ENCODE peak calls at places on chromosomes 1 and 21, in ten cellular contexts. E, B, D, H, K, J, Q, C, N and Z are unnamed samples.
A peak's percentile ranks its signal among the peaks of the same experiment; 100 is the strongest.

GRCh38 chr21:44601596-44602473 is 1.4 kb downstream of the KRTAP10-7 start:
- DNase-seq in E (no peak), B (no peak), D (no peak), H (no peak), K (no peak), J (no peak), Q (no peak), C (no peak), N (no peak), Z (no peak)

GRCh38 chr1:71919812-71920509 is 362.4 kb downstream of the NEGR1 start:
- DNase-seq in E (no peak), B (no peak), D (no peak), H (no peak), K (no peak), J (no peak), Q (no peak), C (no peak), N (no peak), Z (no peak)

GRCh38 chr1:101316276-101316675 is 79.5 kb downstream of the S1PR1 start:
- DNase-seq in E (no peak), B (no peak), D (no peak), H (no peak), K (no peak), J (no peak), Q (no peak), C (no peak), N (no peak), Z (no peak)

GRCh38 chr1:240399381-240399780 is 212.6 kb downstream of the GREM2 start:
- DNase-seq in E (no peak), B (no peak), D (no peak), H (peak; percentile 53), K (peak; percentile 96), J (no peak), Q (no peak), C (peak; percentile 60), N (peak; percentile 99), Z (no peak)

GRCh38 chr1:92262516-92262915 is 36.3 kb downstream of the GLMN start:
- DNase-seq in E (no peak), B (no peak), D (no peak), H (no peak), K (no peak), J (no peak), Q (no peak), C (no peak), N (no peak), Z (no peak)

GRCh38 chr1:240351690-240352089 is 260.0 kb downstream of the FMN2 start:
- DNase-seq in E (no peak), B (no peak), D (no peak), H (no peak), K (peak; percentile 36), J (no peak), Q (no peak), C (no peak), N (no peak), Z (no peak)

GRCh38 chr21:44755227-44755626 is 43.9 kb upstream of the TSPEAR start:
- DNase-seq in E (no peak), B (no peak), D (peak; percentile 5), H (no peak), K (no peak), J (no peak), Q (no peak), C (no peak), N (no peak), Z (no peak)

GRCh38 chr1:213266983-213267772 is 216.1 kb downstream of the RPS6KC1 start:
- DNase-seq in E (no peak), B (no peak), D (no peak), H (no peak), K (no peak), J (no peak), Q (no peak), C (no peak), N (peak; percentile 31), Z (no peak)

GRCh38 chr1:151822404-151822803 is 9.2 kb downstream of the RORC start:
- DNase-seq in E (no peak), B (no peak), D (no peak), H (no peak), K (no peak), J (no peak), Q (peak; percentile 75), C (no peak), N (no peak), Z (no peak)

GRCh38 chr1:218813247-218813646 is 360.4 kb upstream of the LYPLAL1 start:
- DNase-seq in E (no peak), B (no peak), D (no peak), H (peak; percentile 69), K (peak; percentile 29), J (no peak), Q (no peak), C (no peak), N (peak; percentile 84), Z (peak; percentile 38)

GRCh38 chr1:218812360-218812759 is 361.3 kb upstream of the LYPLAL1 start:
- DNase-seq in E (no peak), B (no peak), D (no peak), H (no peak), K (no peak), J (no peak), Q (no peak), C (no peak), N (no peak), Z (no peak)

GRCh38 chr1:218811497-218811896 is 362.2 kb upstream of the LYPLAL1 start:
- DNase-seq in E (no peak), B (no peak), D (no peak), H (no peak), K (no peak), J (no peak), Q (no peak), C (no peak), N (no peak), Z (no peak)

GRCh38 chr1:218809625-218810024 is 364.1 kb upstream of the LYPLAL1 start:
- DNase-seq in E (no peak), B (no peak), D (no peak), H (peak; percentile 77), K (no peak), J (no peak), Q (no peak), C (no peak), N (peak; percentile 78), Z (no peak)

DNA sequence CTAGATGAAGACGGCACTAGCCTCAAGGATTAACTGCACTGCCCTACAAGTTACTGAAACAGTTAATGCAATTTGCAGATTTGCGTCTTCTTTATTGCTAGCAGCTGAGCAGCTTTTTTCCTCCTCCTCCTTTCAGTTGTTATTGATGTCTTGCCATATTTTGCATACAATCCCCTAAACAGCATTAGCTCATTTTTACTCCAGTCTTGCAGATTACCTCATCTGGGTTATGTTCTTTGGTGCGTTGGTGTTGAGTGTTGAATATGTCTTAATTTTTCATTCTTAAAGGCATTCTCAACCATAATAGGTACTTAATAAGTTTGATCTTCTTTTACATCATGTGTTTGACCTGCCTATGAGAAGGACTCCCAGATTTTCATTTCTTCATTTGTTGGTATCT is 363.3 kb upstream of the LYPLAL1 start:
- DNase-seq in E (no peak), B (no peak), D (no peak), H (no peak), K (peak; percentile 5), J (no peak), Q (no peak), C (no peak), N (no peak), Z (no peak)
- H3K4me1 ChIP-seq in E (peaks cover 18% of the 10 kb centered on the region), B (no peaks in the 10 kb centered on the region), D (peaks cover 7% of the 10 kb centered on the region), H (peaks cover 42% of the 10 kb centered on the region), K (no peaks in the 10 kb centered on the region), J (no peaks in the 10 kb centered on the region), Q (no peaks in the 10 kb centered on the region), C (no peaks in the 10 kb centered on the region), N (no peaks in the 10 kb centered on the region), Z (no peaks in the 10 kb centered on the region)

GRCh38 chr1:112397051-112397471 is 1.0 kb downstream of the CTTNBP2NL start:
- DNase-seq in E (no peak), B (no peak), D (no peak), H (no peak), K (peak; percentile 39), J (no peak), Q (no peak), C (no peak), N (no peak), Z (no peak)

GRCh38 chr1:112394743-112395062 is 1.3 kb upstream of the CTTNBP2NL start:
- DNase-seq in E (no peak), B (no peak), D (no peak), H (no peak), K (no peak), J (no peak), Q (no peak), C (no peak), N (no peak), Z (no peak)

GRCh38 chr1:112395832-112396667 is at the start of gene CTTNBP2NL:
- DNase-seq in E (peak; percentile 98), B (peak; percentile 76), D (peak; percentile 98), H (peak; percentile 99), K (peak; percentile 99), J (peak; percentile 51), Q (peak; percentile 89), C (peak; percentile 94), N (peak; percentile 94), Z (peak; percentile 79)

GRCh38 chr1:112396668-112397025 is 633 bp downstream of the CTTNBP2NL start:
- DNase-seq in E (no peak), B (no peak), D (no peak), H (peak; percentile 40), K (peak; percentile 49), J (no peak), Q (no peak), C (peak; percentile 11), N (peak; percentile 32), Z (no peak)

GRCh38 chr1:112395261-112395831 is 668 bp upstream of the CTTNBP2NL start:
- DNase-seq in E (no peak), B (no peak), D (no peak), H (peak; percentile 31), K (no peak), J (no peak), Q (no peak), C (peak; percentile 82), N (peak; percentile 62), Z (no peak)
- H3K4me1 ChIP-seq in E (peaks cover 36% of the 10 kb centered on the region), B (peaks cover 21% of the 10 kb centered on the region), D (peaks cover 7% of the 10 kb centered on the region), H (peaks cover 12% of the 10 kb centered on the region), K (peaks cover 48% of the 10 kb centered on the region), J (peaks cover 16% of the 10 kb centered on the region), Q (peaks cover 30% of the 10 kb centered on the region), C (peaks cover 5% of the 10 kb centered on the region), N (peaks cover 14% of the 10 kb centered on the region), Z (peaks cover 36% of the 10 kb centered on the region)

DNA sequence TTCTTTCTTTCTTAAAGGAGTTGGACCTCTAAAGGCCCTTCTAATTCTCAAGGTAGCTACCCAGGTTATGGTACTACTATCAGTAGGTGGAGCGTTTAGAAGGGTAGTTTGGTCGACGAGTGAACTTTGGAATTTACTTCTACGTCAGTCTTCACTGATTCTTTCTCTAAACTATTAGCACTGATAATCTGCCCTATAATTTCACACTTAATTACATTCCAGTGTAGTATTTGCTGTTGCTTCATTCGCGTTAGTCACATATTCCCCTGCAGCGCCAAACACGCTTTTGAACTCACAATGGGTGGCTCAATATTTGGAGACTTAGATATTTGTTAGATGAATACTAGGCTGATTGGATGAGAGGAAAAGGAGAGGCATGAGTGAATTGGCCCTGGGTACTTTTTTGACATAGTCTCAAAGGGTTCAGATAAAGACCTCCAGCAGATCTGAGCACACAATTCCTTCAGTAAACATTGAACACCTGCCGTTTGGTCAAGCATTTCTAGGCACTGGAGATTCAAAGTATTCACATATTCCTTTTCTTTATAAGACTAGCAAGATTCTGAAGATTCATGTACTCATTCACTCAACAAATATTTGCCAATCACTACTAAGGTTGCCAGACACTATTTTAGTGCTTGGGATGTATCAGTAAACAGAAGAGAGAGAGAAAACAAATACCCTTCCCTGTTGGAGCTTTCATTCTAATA is 929 bp upstream of the FOXJ3 start:
- DNase-seq in E (no peak), B (no peak), D (no peak), H (no peak), K (peak; percentile 91), J (no peak), Q (no peak), C (peak; percentile 99), N (peak; percentile 71), Z (peak; percentile 82)
- H3K4me1 ChIP-seq in E (peaks cover 8% of the 10 kb centered on the region), B (peaks cover 32% of the 10 kb centered on the region), D (no peaks in the 10 kb centered on the region), H (peaks cover 37% of the 10 kb centered on the region), K (peaks cover 27% of the 10 kb centered on the region), J (peaks cover 29% of the 10 kb centered on the region), Q (peaks cover 32% of the 10 kb centered on the region), C (peaks cover 7% of the 10 kb centered on the region), N (peaks cover 2% of the 10 kb centered on the region), Z (peaks cover 23% of the 10 kb centered on the region)

GRCh38 chr1:199786695-199787094 is 240.8 kb upstream of the NR5A2 start:
- DNase-seq in E (no peak), B (no peak), D (no peak), H (no peak), K (no peak), J (no peak), Q (no peak), C (no peak), N (no peak), Z (no peak)
- H3K4me1 ChIP-seq in E (no peaks in the 10 kb centered on the region), B (no peaks in the 10 kb centered on the region), D (no peaks in the 10 kb centered on the region), H (no peaks in the 10 kb centered on the region), K (peaks cover 9% of the 10 kb centered on the region), J (no peaks in the 10 kb centered on the region), Q (no peaks in the 10 kb centered on the region), C (no peaks in the 10 kb centered on the region), N (peaks cover 4% of the 10 kb centered on the region), Z (peaks cover 31% of the 10 kb centered on the region)